ENCODE peak calls at places on chromosomes 13 and 19, in ten cellular contexts. S, N, B, O, C, Q, W, T, L and Z are unnamed samples.

GRCh38 chr13:42047561-42048322 is 706 bp upstream of the DGKH start:
- DNase-seq in O (no peak), L (no peak), Q (peak), N (peak), S (peak), T (peak), B (no peak), C (peak), W (peak), Z (no peak)

GRCh38 chr19:9362905-9363304 is at the start of gene ZNF177:
- DNase-seq in L (no peak), N (no peak), T (no peak), O (no peak), C (no peak), B (peak), S (no peak), W (no peak), Q (no peak), Z (no peak)

GRCh38 chr19:28972144-28972543 is 240.8 kb downstream of the UQCRFS1 start:
- DNase-seq in S (no peak), C (no peak), N (no peak), O (no peak), B (no peak), W (no peak), T (no peak), Q (no peak), L (no peak), Z (no peak)

GRCh38 chr13:113664751-113665581 is 2.1 kb upstream of the GRK1 start:
- DNase-seq in B (peak), L (no peak), N (peak), W (no peak), C (peak), Q (peak), T (no peak), O (peak), S (no peak), Z (no peak)

GRCh38 chr19:33375156-33375744 is 1.7 kb downstream of the CEBPG start:
- DNase-seq in C (no peak), T (no peak), B (no peak), L (no peak), N (no peak), W (no peak), O (no peak), Q (no peak), S (no peak), Z (no peak)

GRCh38 chr13:101455863-101456262 is 3.4 kb downstream of the ITGBL1 start:
- DNase-seq in O (no peak), T (no peak), C (no peak), L (no peak), S (no peak), W (no peak), Q (no peak), B (no peak), N (no peak), Z (no peak)

GRCh38 chr19:1214862-1215731 is 9.5 kb downstream of the STK11 start:
- DNase-seq in B (peak), C (peak), T (no peak), O (peak), S (no peak), N (peak), W (no peak), L (peak), Q (no peak), Z (no peak)

GRCh38 chr19:52237197-52237596 is 32.2 kb upstream of the ZNF766 start:
- DNase-seq in Q (no peak), S (no peak), W (no peak), T (no peak), C (no peak), L (no peak), O (no peak), B (no peak), N (no peak), Z (no peak)

GRCh38 chr13:104143760-104144406 is 1077.7 kb upstream of the SLC10A2 start:
- DNase-seq in Q (no peak), C (peak), O (no peak), N (no peak), W (no peak), T (no peak), S (no peak), B (no peak), L (no peak), Z (no peak)

GRCh38 chr13:80217614-80218456 is 123.1 kb downstream of the SPRY2 start:
- DNase-seq in S (no peak), B (no peak), C (no peak), T (no peak), L (no peak), O (no peak), Q (no peak), W (no peak), N (no peak), Z (no peak)

GRCh38 chr19:46349311-46349993 is 2.6 kb downstream of the PPP5C start:
- DNase-seq in L (no peak), S (no peak), B (no peak), Q (no peak), C (no peak), N (no peak), O (peak), W (no peak), T (no peak), Z (no peak)

DNA sequence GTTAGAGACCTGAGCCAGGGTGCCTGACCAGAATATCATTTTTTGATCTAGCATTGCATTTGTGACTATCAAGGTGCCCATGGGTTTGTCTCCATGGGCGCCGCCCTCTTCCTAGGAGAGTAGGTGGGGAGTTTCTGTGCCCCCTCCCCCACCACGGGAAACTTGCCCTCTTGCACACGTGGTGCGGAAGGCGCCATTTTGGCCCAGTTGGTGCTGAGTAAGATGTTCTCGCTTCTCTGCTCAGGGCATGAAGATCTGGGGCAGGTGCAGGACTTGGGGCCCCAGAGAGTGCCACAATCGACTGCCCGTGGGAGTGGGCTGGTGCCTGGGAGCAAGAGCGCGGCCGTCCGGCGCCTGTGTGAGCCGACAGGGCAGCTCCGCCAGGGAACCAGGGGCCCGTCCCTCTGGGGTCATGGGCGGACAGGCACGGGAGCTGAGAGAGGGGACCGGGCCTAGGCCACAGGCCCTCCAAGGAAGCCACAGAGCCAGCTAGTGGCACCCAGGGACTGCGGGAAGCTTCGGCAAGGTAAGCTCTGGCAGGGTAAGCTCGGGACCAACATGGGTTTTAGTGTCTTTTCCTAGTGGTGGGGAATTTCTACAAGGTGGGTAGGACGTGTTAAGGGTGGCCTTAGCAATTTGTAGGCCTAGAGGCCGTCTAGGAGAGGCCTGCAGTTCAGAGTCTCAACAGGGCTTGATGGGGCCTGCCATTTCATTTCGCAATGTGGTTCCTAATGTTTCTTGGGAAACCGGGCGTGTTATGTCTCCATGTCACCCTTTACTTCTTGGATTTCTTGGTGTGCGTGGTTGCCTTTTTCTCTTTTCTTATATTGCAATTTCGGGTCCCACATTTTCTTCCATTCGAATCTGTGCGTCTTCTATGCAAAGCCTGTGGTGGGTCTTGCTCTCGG is 14.5 kb downstream of the SACS start:
- DNase-seq in S (no peak), C (no peak), L (no peak), O (no peak), T (no peak), N (no peak), B (no peak), W (no peak), Q (no peak), Z (no peak)
- H3K27ac ChIP-seq in S (no peak), C (no peak), L (no peak), O (no peak), T (no peak), N (no peak), B (no peak), W (no peak), Q (no peak), Z (no peak)

DNA sequence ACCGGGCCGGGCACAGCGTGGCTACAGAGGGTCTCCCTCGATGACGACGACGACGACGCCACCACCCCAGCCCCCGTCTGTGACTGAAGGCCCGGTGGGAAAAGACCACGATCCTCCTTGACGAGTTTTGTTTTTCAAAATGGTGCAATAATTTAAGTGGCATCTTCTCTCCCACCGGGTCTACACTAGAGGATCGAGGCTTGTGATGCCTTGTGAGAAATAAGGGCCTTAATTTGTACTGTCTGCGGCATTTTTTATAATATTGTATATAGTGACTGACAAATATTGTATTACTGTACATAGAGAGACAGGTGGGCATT is 2.5 kb downstream of the KLF2 start:
- DNase-seq in C (no peak), O (no peak), B (no peak), S (no peak), N (no peak), Q (no peak), W (no peak), L (no peak), T (no peak), Z (no peak)
- H3K27ac ChIP-seq in C (peak), O (peak), B (no peak), S (no peak), N (peak), Q (peak), W (peak), L (peak), T (peak), Z (peak)

GRCh38 chr19:38057954-38058690 is 151.1 kb downstream of the SIPA1L3 start:
- DNase-seq in O (no peak), S (no peak), Q (no peak), C (peak), B (no peak), T (no peak), W (no peak), L (no peak), N (no peak), Z (peak)

GRCh38 chr19:38062959-38063786 is 156.2 kb downstream of the SIPA1L3 start:
- DNase-seq in B (no peak), L (no peak), S (no peak), Q (no peak), O (no peak), T (no peak), C (peak), N (no peak), W (no peak), Z (no peak)

GRCh38 chr19:38061294-38061693 is 154.3 kb downstream of the SIPA1L3 start:
- DNase-seq in W (no peak), T (no peak), B (no peak), N (no peak), Q (no peak), C (no peak), L (no peak), O (no peak), S (no peak), Z (no peak)

GRCh38 chr19:38059897-38060296 is 152.9 kb downstream of the SIPA1L3 start:
- DNase-seq in C (no peak), W (no peak), S (no peak), Q (no peak), N (no peak), T (no peak), L (no peak), B (no peak), O (no peak), Z (no peak)

GRCh38 chr19:38060346-38060745 is 153.3 kb downstream of the SIPA1L3 start:
- DNase-seq in S (no peak), T (no peak), W (no peak), L (no peak), B (no peak), N (no peak), Q (no peak), O (no peak), C (no peak), Z (no peak)
- H3K27ac ChIP-seq in S (no peak), T (no peak), W (no peak), L (no peak), B (peak), N (no peak), Q (no peak), O (no peak), C (no peak), Z (no peak)

DNA sequence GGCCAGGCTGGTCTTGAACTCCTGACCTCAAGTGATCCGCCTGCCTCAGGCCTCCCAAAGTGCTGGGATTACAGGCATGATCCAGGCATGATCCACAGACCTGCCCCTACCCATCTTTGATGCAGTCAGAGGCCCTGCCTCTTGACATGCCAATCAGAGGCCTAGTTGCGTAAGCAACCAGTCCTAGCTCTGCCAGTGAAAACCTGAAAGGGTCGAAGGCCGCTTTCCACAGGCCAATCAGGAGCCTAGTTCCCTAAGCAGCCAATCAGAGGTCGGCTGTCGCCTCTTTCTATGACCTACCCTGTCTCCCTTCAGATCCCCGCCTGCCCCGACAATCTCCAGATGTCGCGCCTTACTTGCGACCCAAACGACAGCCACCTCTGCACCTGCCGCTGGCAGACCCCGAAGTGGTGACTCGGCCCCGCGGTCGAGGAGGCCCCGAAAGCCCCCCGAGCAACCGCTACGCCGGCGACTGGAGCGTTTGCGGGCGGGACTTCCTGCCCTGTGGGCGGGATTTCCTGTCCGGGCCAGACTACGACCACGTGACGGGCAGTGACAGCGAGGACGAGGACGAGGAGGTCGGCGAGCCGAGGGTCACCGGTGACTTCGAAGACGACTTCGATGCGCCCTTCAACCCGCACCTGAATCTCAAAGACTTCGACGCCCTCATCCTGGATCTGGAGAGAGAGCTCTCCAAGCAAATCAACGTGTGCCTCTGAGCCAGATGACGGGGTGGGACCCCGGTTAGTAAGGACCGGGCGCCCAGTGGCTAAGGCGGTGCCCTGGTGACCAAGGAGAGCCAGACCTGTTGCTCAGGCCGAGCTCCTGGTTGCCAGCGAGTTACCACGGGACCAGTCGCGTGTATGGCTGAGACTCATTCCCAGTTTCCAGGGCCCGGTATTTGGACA is 6.3 kb downstream of the SYDE1 start:
- DNase-seq in Q (no peak), L (no peak), W (no peak), O (peak), B (no peak), N (no peak), T (no peak), S (no peak), C (no peak), Z (no peak)
- H3K27ac ChIP-seq in Q (no peak), L (peak), W (no peak), O (peak), B (no peak), N (peak), T (no peak), S (no peak), C (no peak), Z (no peak)

GRCh38 chr13:91725646-91726045 is 327.2 kb downstream of the GPC5 start:
- DNase-seq in O (no peak), L (no peak), B (no peak), T (no peak), Q (no peak), C (no peak), N (no peak), W (no peak), S (no peak), Z (no peak)

GRCh38 chr13:91722267-91722884 is 324.0 kb downstream of the GPC5 start:
- DNase-seq in T (no peak), S (no peak), L (no peak), O (no peak), Q (no peak), N (no peak), C (no peak), B (no peak), W (peak), Z (no peak)

GRCh38 chr13:91719033-91719432 is 320.6 kb downstream of the GPC5 start:
- DNase-seq in L (no peak), T (no peak), N (no peak), S (no peak), O (no peak), C (no peak), B (no peak), W (no peak), Q (no peak), Z (no peak)

GRCh38 chr13:91724591-91724990 is 326.2 kb downstream of the GPC5 start:
- DNase-seq in L (no peak), O (no peak), S (no peak), W (no peak), C (no peak), B (no peak), Q (no peak), N (no peak), T (no peak), Z (no peak)

GRCh38 chr13:91721413-91721812 is 323.0 kb downstream of the GPC5 start:
- DNase-seq in W (no peak), O (no peak), T (no peak), B (no peak), C (no peak), L (no peak), N (no peak), Q (no peak), S (no peak), Z (no peak)
- H3K27ac ChIP-seq in W (no peak), O (no peak), T (no peak), B (no peak), C (no peak), L (no peak), N (no peak), Q (no peak), S (no peak), Z (no peak)

DNA sequence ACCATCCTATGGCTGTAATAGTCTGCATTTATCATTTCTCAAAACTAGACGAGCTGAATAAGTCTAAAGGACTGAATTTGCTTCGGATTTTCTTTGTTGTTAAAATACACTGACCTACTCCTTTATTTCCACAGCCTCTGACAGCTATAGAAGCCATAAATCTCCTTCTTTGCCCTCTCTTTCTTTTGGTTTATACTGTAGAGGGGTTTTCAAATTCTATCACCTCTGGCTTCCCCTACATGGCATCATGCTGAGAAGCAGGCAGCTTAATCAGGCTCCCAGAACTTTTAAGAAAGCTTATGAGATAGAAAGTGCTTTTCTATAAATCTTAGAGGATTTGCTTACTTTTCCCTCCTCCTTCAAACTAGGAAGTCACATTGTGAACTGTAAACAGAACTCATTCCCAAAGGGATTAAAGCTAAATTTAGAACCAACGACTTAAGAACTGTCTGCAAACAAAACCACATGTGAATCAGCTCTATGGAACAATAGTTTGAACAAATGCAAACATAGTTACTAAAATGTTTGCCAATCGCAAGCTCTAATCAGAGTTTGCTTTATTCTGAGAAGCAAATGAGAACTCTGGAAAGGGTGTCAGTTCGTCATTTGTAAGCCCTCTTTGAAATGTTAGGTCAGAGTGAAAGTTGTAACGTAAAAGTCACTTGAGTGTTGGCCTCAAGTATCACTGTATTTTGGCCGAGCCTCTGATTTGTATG is 344.0 kb downstream of the RFC3 start:
- DNase-seq in S (no peak), O (no peak), N (no peak), Q (no peak), T (no peak), C (no peak), B (no peak), L (no peak), W (no peak), Z (no peak)
- H3K27ac ChIP-seq in S (no peak), O (peak), N (peak), Q (no peak), T (no peak), C (peak), B (peak), L (peak), W (no peak), Z (peak)

DNA sequence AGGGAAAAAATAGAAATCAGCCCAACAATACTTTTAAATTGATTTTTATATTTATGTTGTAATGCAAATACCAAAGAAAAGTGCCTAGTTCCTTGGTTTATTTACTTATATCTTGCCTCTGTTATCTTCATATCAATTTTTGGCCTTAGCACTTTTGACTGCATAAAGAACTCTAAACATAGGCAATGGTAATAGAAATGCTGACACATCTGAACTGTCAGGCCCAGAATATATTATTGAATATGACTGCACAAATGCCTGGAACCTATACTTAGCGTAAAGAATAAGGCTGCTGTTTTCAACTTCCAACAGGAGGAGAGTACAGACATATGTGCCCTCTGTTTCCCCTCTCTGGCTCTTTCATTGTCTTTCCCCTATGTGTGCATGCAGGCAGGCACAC is 91.1 kb downstream of the DNAJC15 start:
- DNase-seq in O (no peak), N (no peak), T (no peak), L (no peak), Q (no peak), W (no peak), C (no peak), S (no peak), B (no peak), Z (no peak)
- H3K27ac ChIP-seq in O (no peak), N (no peak), T (no peak), L (no peak), Q (no peak), W (no peak), C (no peak), S (no peak), B (no peak), Z (no peak)

GRCh38 chr19:16043156-16043757 is 33.0 kb upstream of the TPM4 start:
- DNase-seq in W (no peak), T (no peak), O (no peak), Q (no peak), C (no peak), B (no peak), N (no peak), L (no peak), S (no peak), Z (no peak)

GRCh38 chr19:16044746-16045145 is 31.5 kb upstream of the TPM4 start:
- DNase-seq in Q (no peak), S (no peak), C (no peak), W (no peak), B (no peak), O (no peak), N (no peak), L (no peak), T (no peak), Z (no peak)

GRCh38 chr19:16041571-16042386 is 34.5 kb upstream of the TPM4 start:
- DNase-seq in B (peak), S (peak), C (peak), O (peak), W (peak), L (no peak), N (peak), Q (peak), T (peak), Z (peak)

GRCh38 chr19:16040642-16041041 is 35.7 kb upstream of the TPM4 start:
- DNase-seq in W (no peak), L (no peak), Q (no peak), T (no peak), C (no peak), S (no peak), O (no peak), N (no peak), B (no peak), Z (no peak)

GRCh38 chr19:16042533-16043085 is 33.7 kb upstream of the TPM4 start:
- DNase-seq in O (no peak), C (no peak), B (no peak), W (no peak), N (no peak), T (no peak), L (no peak), Q (no peak), S (no peak), Z (no peak)
- H3K27ac ChIP-seq in O (peak), C (no peak), B (no peak), W (no peak), N (no peak), T (no peak), L (no peak), Q (no peak), S (no peak), Z (no peak)